ENCODE peak calls at places on chromosome 7, in five cellular contexts. U is stimulated activated CD8-positive, alpha-beta memory T cell treated with anti-CD3 and anti-CD28 coated beads, Interleukin-12 subunit alpha, Interleukin-12 subunit beta, amount 100 ng/mL, for 4 hours; P is GM20000; Y is EH; L is AG20443. K is an unnamed sample.
A peak's percentile ranks its signal among the peaks of the same experiment; 100 is the strongest.

GRCh38 chr7:27170936-27171635 is 3.0 kb downstream of the HOXA10 start:
- DNase-seq in U (no peak), P (no peak), Y (peak; percentile 65), L (peak; percentile 27), K (no peak)

GRCh38 chr7:70694357-70694908 is 437.5 kb upstream of the GALNT17 start:
- DNase-seq in U (peak; percentile 27), P (peak; percentile 73), Y (peak; percentile 52), L (peak; percentile 81), K (no peak)

GRCh38 chr7:27144799-27145166 is 1.3 kb upstream of the HOXA5 start:
- DNase-seq in U (no peak), P (no peak), Y (no peak), L (no peak), K (no peak)

GRCh38 chr7:75916685-75917634 is 2.0 kb downstream of the POR start:
- DNase-seq in U (no peak), P (no peak), Y (no peak), L (no peak), K (no peak)

GRCh38 chr7:115574676-115575291 is 455.8 kb downstream of the TFEC start:
- DNase-seq in U (no peak), P (no peak), Y (no peak), L (no peak), K (no peak)

GRCh38 chr7:100899432-100899831 is 3.7 kb upstream of the ACHE start:
- DNase-seq in U (no peak), P (no peak), Y (no peak), L (no peak), K (no peak)

GRCh38 chr7:38127216-38128207 is 50.5 kb upstream of the STARD3NL start:
- DNase-seq in U (no peak), P (no peak), Y (no peak), L (no peak), K (no peak)

GRCh38 chr7:24980695-24981543 is 941 bp upstream of the OSBPL3 start:
- DNase-seq in U (no peak), P (peak; percentile 59), Y (peak; percentile 66), L (peak; percentile 33), K (peak; percentile 76)

GRCh38 chr7:44269417-44269816 is 56.0 kb downstream of the CAMK2B start:
- DNase-seq in U (no peak), P (no peak), Y (no peak), L (no peak), K (no peak)

GRCh38 chr7:14073988-14074387 is 84.5 kb upstream of the ETV1 start:
- DNase-seq in U (no peak), P (no peak), Y (no peak), L (no peak), K (peak; percentile 6)

GRCh38 chr7:112869111-112869774 is 79.0 kb upstream of the TMEM168 start:
- DNase-seq in U (no peak), P (peak; percentile 47), Y (peak; percentile 56), L (peak; percentile 23), K (peak; percentile 25)

GRCh38 chr7:142828101-142828500 is 26.8 kb upstream of the EPHB6 start:
- DNase-seq in U (no peak), P (no peak), Y (no peak), L (no peak), K (no peak)

GRCh38 chr7:23261843-23262452 is 15.4 kb downstream of the GPNMB start:
- DNase-seq in U (no peak), P (peak; percentile 83), Y (peak; percentile 72), L (peak; percentile 90), K (peak; percentile 51)

GRCh38 chr7:137045573-137045972 is 177.1 kb downstream of the CHRM2 start:
- DNase-seq in U (no peak), P (no peak), Y (no peak), L (no peak), K (no peak)

GRCh38 chr7:122457969-122458368 is 153.4 kb upstream of the FEZF1 start:
- DNase-seq in U (no peak), P (no peak), Y (no peak), L (no peak), K (no peak)

GRCh38 chr7:151115836-151116418 is 29.7 kb downstream of the AGAP3 start:
- DNase-seq in U (no peak), P (peak; percentile 47), Y (no peak), L (no peak), K (peak; percentile 91)

GRCh38 chr7:57820477-57820876 is 370.5 kb downstream of the ZNF716 start:
- DNase-seq in U (no peak), P (no peak), Y (no peak), L (no peak), K (no peak)

GRCh38 chr7:29764227-29764626 is 42.1 kb upstream of the WIPF3 start:
- DNase-seq in U (no peak), P (no peak), Y (no peak), L (no peak), K (no peak)

GRCh38 chr7:124652237-124652636 is 113.4 kb downstream of the GPR37 start:
- DNase-seq in U (no peak), P (no peak), Y (peak; percentile 23), L (no peak), K (peak; percentile 50)

GRCh38 chr7:91182819-91183405 is 81.3 kb upstream of the FZD1 start:
- DNase-seq in U (no peak), P (no peak), Y (peak; percentile 97), L (peak; percentile 83), K (peak; percentile 16)

GRCh38 chr7:38393874-38394273 is 120.4 kb upstream of the TARP start:
- DNase-seq in U (no peak), P (peak; percentile 26), Y (no peak), L (no peak), K (no peak)

GRCh38 chr7:157391036-157391710 is 54.4 kb downstream of the DNAJB6 start:
- DNase-seq in U (no peak), P (no peak), Y (no peak), L (no peak), K (no peak)

GRCh38 chr7:120869700-120870099 is 11.8 kb upstream of the TSPAN12 start:
- DNase-seq in U (no peak), P (no peak), Y (no peak), L (no peak), K (no peak)

GRCh38 chr7:70322786-70323185 is 724.5 kb downstream of the AUTS2 start:
- DNase-seq in U (no peak), P (no peak), Y (no peak), L (no peak), K (no peak)

GRCh38 chr7:130491841-130492518 is at the start of gene MEST:
- DNase-seq in U (no peak), P (no peak), Y (peak; percentile 13), L (peak; percentile 35), K (peak; percentile 38)

GRCh38 chr7:70592171-70592570 is 539.8 kb upstream of the GALNT17 start:
- DNase-seq in U (no peak), P (no peak), Y (no peak), L (no peak), K (no peak)

GRCh38 chr7:52009195-52009594 is 692.6 kb upstream of the COBL start:
- DNase-seq in U (no peak), P (no peak), Y (no peak), L (no peak), K (no peak)

GRCh38 chr7:22481726-22482125 is 18.3 kb downstream of the STEAP1B start:
- DNase-seq in U (no peak), P (no peak), Y (peak; percentile 71), L (peak; percentile 48), K (no peak)

GRCh38 chr7:97004237-97004930 is 969 bp upstream of the DLX6 start:
- DNase-seq in U (no peak), P (no peak), Y (no peak), L (no peak), K (no peak)

GRCh38 chr7:138527746-138528223 is 67.7 kb downstream of the TRIM24 start:
- DNase-seq in U (no peak), P (no peak), Y (peak; percentile 0), L (no peak), K (peak; percentile 68)

GRCh38 chr7:77878500-77878899 is 79.9 kb downstream of the PHTF2 start:
- DNase-seq in U (no peak), P (no peak), Y (no peak), L (no peak), K (no peak)

GRCh38 chr7:75645570-75645969 is 93.2 kb downstream of the HIP1 start:
- DNase-seq in U (no peak), P (no peak), Y (no peak), L (no peak), K (no peak)

GRCh38 chr7:77866370-77866769 is 67.8 kb downstream of the PHTF2 start:
- DNase-seq in U (no peak), P (no peak), Y (peak; percentile 57), L (peak; percentile 25), K (peak; percentile 8)

GRCh38 chr7:102089175-102090098 is 197.2 kb upstream of the SH2B2 start:
- DNase-seq in U (no peak), P (no peak), Y (no peak), L (no peak), K (no peak)

GRCh38 chr7:105985250-105985649 is 22.2 kb downstream of the CDHR3 start:
- DNase-seq in U (no peak), P (no peak), Y (no peak), L (no peak), K (no peak)

GRCh38 chr7:32063614-32064013 is 6.6 kb downstream of the PDE1C start:
- DNase-seq in U (no peak), P (no peak), Y (no peak), L (no peak), K (no peak)

GRCh38 chr7:102165136-102165535 is 121.5 kb upstream of the SH2B2 start:
- DNase-seq in U (no peak), P (no peak), Y (no peak), L (no peak), K (no peak)

GRCh38 chr7:146366938-146367337 is 250.3 kb downstream of the CNTNAP2 start:
- DNase-seq in U (no peak), P (no peak), Y (no peak), L (no peak), K (no peak)